ENCODE peak calls at places on chromosome 20, in six cellular contexts. Y is SK-N-SH, V is HepG2, U is K562, X is GM12878, C is GM12892. G is an unnamed sample.

GRCh38 chr20:5535211-5535756 is 214.9 kb upstream of the SHLD1 start:
- DNase-seq in Y (no peak), V (peak; percentile 78), U (peak; percentile 27), X (no peak), C (no peak), G (no peak)

GRCh38 chr20:33796907-33797544 is 14.1 kb upstream of the CHMP4B start:
- DNase-seq in Y (no peak), V (peak; percentile 55), U (no peak), X (no peak), C (no peak), G (no peak)

GRCh38 chr20:6814945-6815344 is 47.5 kb downstream of the BMP2 start:
- DNase-seq in Y (no peak), V (no peak), U (no peak), X (no peak), C (no peak), G (no peak)

GRCh38 chr20:479487-479886 is 17.2 kb upstream of the TBC1D20 start:
- DNase-seq in Y (no peak), V (no peak), U (no peak), X (no peak), C (no peak), G (no peak)

GRCh38 chr20:25011261-25011660 is 18.7 kb upstream of the APMAP start:
- DNase-seq in Y (no peak), V (no peak), U (no peak), X (no peak), C (no peak), G (no peak)

GRCh38 chr20:12113468-12114371 is 196.0 kb downstream of the BTBD3 start:
- DNase-seq in Y (no peak), V (no peak), U (no peak), X (no peak), C (no peak), G (no peak)

GRCh38 chr20:52427960-52428359 is 236.4 kb upstream of the ZFP64 start:
- DNase-seq in Y (no peak), V (no peak), U (no peak), X (no peak), C (no peak), G (no peak)

GRCh38 chr20:504632-505075 is 38.9 kb downstream of the CSNK2A1 start:
- DNase-seq in Y (no peak), V (peak; percentile 81), U (no peak), X (no peak), C (no peak), G (no peak)

GRCh38 chr20:47493175-47493953 is 8.3 kb upstream of the NCOA3 start:
- DNase-seq in Y (peak; percentile 52), V (peak; percentile 93), U (peak; percentile 53), X (no peak), C (no peak), G (no peak)

GRCh38 chr20:22825076-22825475 is 210.0 kb upstream of the SSTR4 start:
- DNase-seq in Y (no peak), V (no peak), U (no peak), X (no peak), C (no peak), G (no peak)

GRCh38 chr20:51500936-51501335 is 41.6 kb downstream of the NFATC2 start:
- DNase-seq in Y (no peak), V (no peak), U (no peak), X (no peak), C (no peak), G (no peak)

GRCh38 chr20:53344891-53345290 is 248.7 kb downstream of the ZNF217 start:
- DNase-seq in Y (no peak), V (no peak), U (no peak), X (no peak), C (no peak), G (no peak)

GRCh38 chr20:21615617-21616080 is 89.8 kb upstream of the PAX1 start:
- DNase-seq in Y (peak; percentile 70), V (peak; percentile 66), U (peak; percentile 45), X (no peak), C (peak; percentile 38), G (peak; percentile 22)

GRCh38 chr20:8212286-8212685 is 80.2 kb downstream of the PLCB1 start:
- DNase-seq in Y (no peak), V (no peak), U (no peak), X (no peak), C (no peak), G (no peak)

GRCh38 chr20:31602779-31603441 is 2.2 kb upstream of the ID1 start:
- DNase-seq in Y (no peak), V (peak; percentile 66), U (no peak), X (peak; percentile 51), C (no peak), G (no peak)

GRCh38 chr20:20668639-20669038 is 43.8 kb downstream of the RALGAPA2 start:
- DNase-seq in Y (no peak), V (no peak), U (no peak), X (peak; percentile 71), C (peak; percentile 20), G (peak; percentile 35)

GRCh38 chr20:10711903-10712373 is 38.1 kb upstream of the JAG1 start:
- DNase-seq in Y (no peak), V (peak; percentile 86), U (no peak), X (no peak), C (no peak), G (no peak)

GRCh38 chr20:44358776-44359175 is 3.3 kb downstream of the HNF4A start:
- DNase-seq in Y (no peak), V (no peak), U (no peak), X (no peak), C (no peak), G (no peak)

GRCh38 chr20:13060327-13060726 is 51.6 kb downstream of the SPTLC3 start:
- DNase-seq in Y (no peak), V (no peak), U (no peak), X (no peak), C (no peak), G (no peak)

GRCh38 chr20:64109831-64110391 is 2.5 kb upstream of the NPBWR2 start:
- DNase-seq in Y (no peak), V (no peak), U (no peak), X (no peak), C (no peak), G (no peak)

GRCh38 chr20:15930324-15931305 is 642.6 kb downstream of the KIF16B start:
- DNase-seq in Y (peak; percentile 39), V (peak; percentile 28), U (no peak), X (no peak), C (no peak), G (no peak)

GRCh38 chr20:6184086-6184485 is 61.3 kb upstream of the FERMT1 start:
- DNase-seq in Y (no peak), V (peak; percentile 12), U (no peak), X (no peak), C (no peak), G (no peak)

GRCh38 chr20:10848810-10849370 is 175.1 kb upstream of the JAG1 start:
- DNase-seq in Y (no peak), V (peak; percentile 93), U (no peak), X (peak; percentile 11), C (no peak), G (no peak)

DNA sequence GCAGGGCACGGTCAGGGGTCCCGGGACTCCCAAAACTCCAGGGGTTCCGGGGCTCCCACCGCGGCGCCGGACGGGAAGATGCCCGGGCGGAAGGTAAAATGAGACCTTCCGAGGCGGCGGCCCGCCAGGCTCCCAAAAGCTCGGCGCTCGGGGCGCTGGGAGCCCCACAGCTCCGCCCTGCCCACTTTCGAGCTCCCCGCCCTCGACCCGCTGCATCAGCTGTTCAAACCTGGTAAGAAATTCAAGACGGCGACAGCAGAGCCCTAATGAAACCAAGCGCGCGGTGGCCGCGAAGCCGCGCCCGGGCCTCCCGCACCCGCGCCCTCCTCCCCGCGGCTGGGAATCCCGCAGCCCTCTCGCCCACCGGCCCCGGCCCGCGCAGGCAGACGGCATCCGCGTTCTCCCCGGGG is 369 bp downstream of the SLC4A11 start:
- DNase-seq in Y (no peak), V (no peak), U (peak; percentile 60), X (no peak), C (peak; percentile 67), G (peak; percentile 84)
- TF ChIP-seq TAF1 in Y (no peak), V (no peak), U (no peak), X (no peak), C (no peak), G (no peak)

GRCh38 chr20:17896247-17896723 is 72.3 kb downstream of the SNX5 start:
- DNase-seq in Y (no peak), V (no peak), U (no peak), X (no peak), C (no peak), G (no peak)
- TF ChIP-seq POLR2AphosphoS5 in Y (no peak), V (no peak), U (no peak), X (no peak), C (no peak), G (no peak)

GRCh38 chr20:45611054-45611453 is 18.5 kb upstream of the WFDC10A start:
- DNase-seq in Y (no peak), V (no peak), U (no peak), X (no peak), C (no peak), G (no peak)
- TF ChIP-seq TAF1 in Y (no peak), V (no peak), U (no peak), X (no peak), C (no peak), G (no peak)

GRCh38 chr20:49490689-49491088 is 8.2 kb upstream of the KCNB1 start:
- DNase-seq in Y (no peak), V (peak; percentile 36), U (no peak), X (no peak), C (no peak), G (no peak)
- TF ChIP-seq POLR2AphosphoS5 in Y (no peak), V (no peak), U (no peak), X (no peak), C (no peak), G (no peak)

GRCh38 chr20:46400828-46401477 is 5.5 kb downstream of the ELMO2 start:
- DNase-seq in Y (no peak), V (no peak), U (no peak), X (no peak), C (no peak), G (no peak)
- TF ChIP-seq TAF1 in Y (no peak), V (no peak), U (no peak), X (no peak), C (no peak), G (no peak)

DNA sequence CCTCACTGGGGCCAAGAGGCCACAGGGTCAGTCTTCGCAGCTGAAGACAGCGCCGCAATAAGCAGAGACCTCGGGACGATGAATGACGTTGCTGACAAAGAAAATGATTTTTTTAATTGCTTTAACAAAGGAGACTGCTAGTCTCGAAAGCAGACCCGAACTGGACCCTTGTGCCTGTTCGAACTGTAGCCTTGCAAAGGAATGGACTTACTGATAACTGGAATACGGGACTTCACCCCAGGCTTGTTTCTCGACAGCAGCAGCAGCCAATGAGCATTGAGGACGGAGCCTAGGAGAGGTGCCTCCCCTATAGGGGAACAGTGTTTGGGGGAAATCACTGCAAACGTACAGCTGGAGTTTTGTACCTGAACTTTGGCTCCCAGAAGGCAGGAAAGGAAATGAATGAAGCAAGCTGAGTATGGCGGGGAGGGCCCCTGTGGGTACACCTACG is 1.3 kb upstream of the TAF4 start:
- DNase-seq in Y (no peak), V (peak; percentile 94), U (peak; percentile 44), X (peak; percentile 33), C (peak; percentile 58), G (no peak)
- TF ChIP-seq POLR2AphosphoS5 in Y (no peak), V (peak; percentile 98), U (no peak), X (no peak), C (no peak), G (no peak)

GRCh38 chr20:36957875-36958667 is 6.6 kb upstream of the SAMHD1 start:
- DNase-seq in Y (no peak), V (no peak), U (no peak), X (no peak), C (no peak), G (no peak)
- TF ChIP-seq TAF1 in Y (no peak), V (no peak), U (no peak), X (no peak), C (no peak), G (no peak)